ENCODE peak calls at places on chromosomes 4 and X, in eight cellular contexts. M, C, A, Q, I, E, O and F are unnamed samples.

GRCh38 chr4:1804638-1805492 is 11.8 kb downstream of the FGFR3 start:
- DNase-seq in A (no peak), Q (no peak), I (no peak), C (no peak), O (no peak), M (no peak), E (no peak), F (no peak)

GRCh38 chrX:16100673-16101072 is 22.7 kb upstream of the GRPR start:
- DNase-seq in A (no peak), O (no peak), Q (no peak), I (no peak), C (no peak), M (no peak), E (no peak), F (no peak)

GRCh38 chrX:154321624-154322023 is 26.0 kb downstream of the TKTL1 start:
- DNase-seq in O (no peak), C (no peak), Q (no peak), E (no peak), M (no peak), A (peak; percentile 32), I (no peak), F (no peak)

GRCh38 chrX:39903937-39904336 is 193.8 kb downstream of the BCOR start:
- DNase-seq in I (no peak), M (no peak), O (no peak), E (no peak), Q (peak; percentile 20), A (no peak), C (no peak), F (no peak)

GRCh38 chr4:16227462-16227868 is 1.2 kb upstream of the TAPT1 start:
- DNase-seq in I (peak; percentile 40), E (peak; percentile 53), O (peak; percentile 18), Q (peak; percentile 69), C (no peak), A (peak; percentile 37), M (no peak), F (peak; percentile 54)

GRCh38 chr4:184666670-184667069 is 17.1 kb downstream of the PRIMPOL start:
- DNase-seq in A (no peak), C (no peak), M (no peak), E (no peak), O (no peak), I (no peak), Q (no peak), F (no peak)

GRCh38 chr4:8281519-8282133 is 12.1 kb downstream of the HTRA3 start:
- DNase-seq in I (peak; percentile 80), C (no peak), O (no peak), Q (peak; percentile 95), A (peak; percentile 17), E (no peak), M (no peak), F (no peak)

GRCh38 chr4:187103351-187103750 is 379.7 kb upstream of the FAT1 start:
- DNase-seq in A (no peak), M (no peak), E (no peak), O (no peak), I (no peak), C (no peak), Q (no peak), F (no peak)

GRCh38 chrX:129549124-129549523 is 9.1 kb downstream of the OCRL start:
- DNase-seq in M (no peak), E (no peak), I (no peak), C (no peak), Q (no peak), O (no peak), A (no peak), F (peak; percentile 3)

GRCh38 chr4:15149842-15150592 is 147.7 kb downstream of the CPEB2 start:
- DNase-seq in C (no peak), A (no peak), I (peak; percentile 55), M (no peak), Q (peak; percentile 75), E (peak; percentile 56), O (no peak), F (peak; percentile 85)

GRCh38 chrX:118552501-118552900 is 56.9 kb downstream of the DOCK11 start:
- DNase-seq in O (no peak), Q (no peak), E (no peak), C (no peak), M (no peak), I (no peak), A (no peak), F (no peak)

GRCh38 chr4:8351931-8352367 is 82.4 kb downstream of the HTRA3 start:
- DNase-seq in O (no peak), A (no peak), E (no peak), M (no peak), C (no peak), Q (peak; percentile 84), I (peak; percentile 42), F (peak; percentile 88)

GRCh38 chr4:128660361-128660964 is 149.0 kb upstream of the JADE1 start:
- DNase-seq in M (no peak), C (no peak), Q (no peak), A (no peak), I (peak; percentile 27), O (no peak), E (no peak), F (peak; percentile 14)

GRCh38 chrX:24498975-24499374 is 33.9 kb downstream of the PDK3 start:
- DNase-seq in E (peak; percentile 66), M (no peak), A (no peak), I (no peak), O (no peak), Q (no peak), C (no peak), F (no peak)

GRCh38 chr4:27662426-27662825 is 801.8 kb downstream of the STIM2 start:
- DNase-seq in E (no peak), Q (no peak), A (no peak), C (no peak), M (no peak), I (no peak), O (no peak), F (no peak)

DNA sequence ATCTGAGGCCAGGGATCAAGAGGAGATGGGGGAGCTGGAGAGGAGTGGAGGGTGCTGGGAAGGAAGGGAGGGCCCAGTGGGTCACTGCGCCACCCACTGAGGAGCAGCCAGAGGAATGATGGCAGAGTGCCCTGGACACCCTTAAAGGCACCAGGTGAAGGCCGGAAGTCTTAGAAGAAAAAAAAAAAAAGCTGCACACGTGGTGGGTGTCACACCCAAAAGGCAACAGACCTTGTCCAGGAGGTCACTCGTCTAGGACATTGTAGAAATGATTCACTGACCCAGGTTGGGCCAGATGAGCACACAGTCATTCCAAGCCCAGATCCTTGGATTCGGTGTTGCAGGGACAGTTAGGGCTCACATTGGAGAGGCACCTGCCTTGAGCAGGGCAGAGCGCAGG is 93.5 kb upstream of the TRIM2 start:
- DNase-seq in Q (no peak), I (no peak), A (no peak), C (no peak), M (no peak), O (no peak), E (no peak), F (peak; percentile 68)
- H3K4me1 ChIP-seq in Q (no peaks in the 10 kb centered on the region), I (no peaks in the 10 kb centered on the region), A (no peaks in the 10 kb centered on the region), C (no peaks in the 10 kb centered on the region), M (peaks cover 43% of the 10 kb centered on the region), O (peaks cover 43% of the 10 kb centered on the region), E (peaks cover 4% of the 10 kb centered on the region), F (no peaks in the 10 kb centered on the region)

GRCh38 chr4:172630289-172630688 is 538.3 kb upstream of the GALNT7 start:
- DNase-seq in M (no peak), Q (no peak), O (no peak), A (no peak), I (no peak), E (no peak), C (no peak), F (no peak)

GRCh38 chr4:172628263-172628662 is 540.3 kb upstream of the GALNT7 start:
- DNase-seq in M (no peak), E (no peak), O (no peak), A (no peak), Q (no peak), C (no peak), I (no peak), F (no peak)

DNA sequence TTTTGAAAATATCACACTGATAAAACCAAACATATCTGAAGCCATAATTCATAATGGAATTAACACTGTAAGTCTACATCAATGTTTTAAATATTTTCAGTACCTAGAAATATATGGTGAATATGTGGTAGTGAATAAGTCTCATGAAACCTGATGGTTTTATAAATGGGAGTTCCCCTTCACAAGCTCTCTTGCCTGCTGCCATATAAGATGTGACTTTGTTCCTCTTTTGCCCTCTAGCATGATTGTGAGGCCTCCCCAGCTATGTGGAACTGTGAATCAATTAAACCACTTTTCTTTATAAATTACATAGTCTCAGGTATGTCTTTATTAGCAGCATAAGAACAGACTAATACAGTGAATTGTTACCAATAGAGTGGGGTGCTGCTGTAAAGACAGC is 536.8 kb upstream of the GALNT7 start:
- DNase-seq in C (no peak), A (no peak), O (no peak), Q (no peak), I (no peak), M (no peak), E (no peak), F (no peak)
- H3K4me1 ChIP-seq in C (no peaks in the 10 kb centered on the region), A (no peaks in the 10 kb centered on the region), O (no peaks in the 10 kb centered on the region), Q (no peaks in the 10 kb centered on the region), I (no peaks in the 10 kb centered on the region), M (no peaks in the 10 kb centered on the region), E (no peaks in the 10 kb centered on the region), F (no peaks in the 10 kb centered on the region)

GRCh38 chr4:169243808-169244207 is 26.9 kb downstream of the SH3RF1 start:
- DNase-seq in O (no peak), C (no peak), A (no peak), Q (no peak), M (no peak), E (no peak), I (no peak), F (no peak)

GRCh38 chr4:169244210-169244609 is 26.5 kb downstream of the SH3RF1 start:
- DNase-seq in Q (no peak), O (no peak), C (no peak), M (no peak), E (no peak), I (no peak), A (no peak), F (no peak)

GRCh38 chr4:169238445-169238844 is 32.3 kb downstream of the SH3RF1 start:
- DNase-seq in E (no peak), A (no peak), O (no peak), Q (no peak), I (no peak), C (no peak), M (no peak), F (peak; percentile 49)

GRCh38 chr4:169239236-169239905 is 31.4 kb downstream of the SH3RF1 start:
- DNase-seq in I (no peak), E (no peak), M (no peak), C (no peak), O (no peak), Q (no peak), A (no peak), F (no peak)

DNA sequence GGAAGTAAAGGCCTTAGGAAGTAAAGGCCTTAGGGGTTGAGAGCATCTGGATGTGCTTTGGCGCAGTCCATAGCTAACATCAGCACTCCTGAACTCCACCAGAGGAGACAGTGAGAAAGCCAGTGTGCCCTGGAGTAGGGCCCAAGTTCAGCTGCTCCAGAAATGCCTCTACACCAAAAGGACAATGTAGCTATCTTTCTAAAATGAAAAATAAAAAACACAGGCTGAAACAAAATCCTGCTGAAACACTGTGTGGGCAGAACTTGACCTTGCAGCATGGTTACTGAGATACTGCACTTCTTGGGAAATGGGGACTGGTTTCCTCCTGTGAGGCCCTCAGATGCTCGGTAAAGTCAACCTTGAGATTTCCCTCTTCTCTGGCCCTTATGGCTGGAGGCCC is 29.3 kb downstream of the SH3RF1 start:
- DNase-seq in O (no peak), Q (peak; percentile 75), M (no peak), C (no peak), E (no peak), I (no peak), A (no peak), F (no peak)
- H3K4me1 ChIP-seq in O (no peaks in the 10 kb centered on the region), Q (peaks cover 22% of the 10 kb centered on the region), M (no peaks in the 10 kb centered on the region), C (no peaks in the 10 kb centered on the region), E (no peaks in the 10 kb centered on the region), I (no peaks in the 10 kb centered on the region), A (no peaks in the 10 kb centered on the region), F (peaks cover 51% of the 10 kb centered on the region)

GRCh38 chr4:108533245-108533844 is 87.0 kb upstream of the RPL34 start:
- DNase-seq in I (no peak), Q (no peak), O (no peak), A (no peak), M (no peak), E (no peak), C (no peak), F (no peak)
- H3K4me1 ChIP-seq in I (no peaks in the 10 kb centered on the region), Q (no peaks in the 10 kb centered on the region), O (peaks cover 79% of the 10 kb centered on the region), A (no peaks in the 10 kb centered on the region), M (peaks cover 67% of the 10 kb centered on the region), E (no peaks in the 10 kb centered on the region), C (no peaks in the 10 kb centered on the region), F (no peaks in the 10 kb centered on the region)